ENCODE peak calls at places on chromosomes 6 and 20, in ten cellular contexts. K, Y, D, C, M, Z, X, I, S and O are unnamed samples.

GRCh38 chr20:45138451-45139300 is 14.4 kb upstream of the WFDC12 start:
- DNase-seq in Z (no peak), X (peak; percentile 21), M (no peak), K (peak; percentile 78), D (peak; percentile 25), I (peak; percentile 2), S (peak; percentile 67), Y (peak; percentile 44), C (peak; percentile 43), O (peak; percentile 88)

GRCh38 chr20:14134004-14134403 is 138.7 kb downstream of the MACROD2 start:
- DNase-seq in Y (no peak), D (no peak), X (no peak), M (no peak), I (no peak), C (no peak), S (no peak), Z (no peak), K (no peak), O (no peak)

GRCh38 chr6:26029857-26030653 is 57.2 kb upstream of the HFE start:
- DNase-seq in S (no peak), Y (peak; percentile 78), Z (no peak), D (no peak), K (no peak), C (no peak), M (no peak), X (no peak), I (no peak), O (no peak)

GRCh38 chr6:13914346-13914745 is 10.4 kb upstream of the RNF182 start:
- DNase-seq in S (no peak), Y (no peak), X (peak; percentile 43), D (no peak), I (no peak), C (no peak), Z (no peak), K (no peak), M (no peak), O (no peak)

GRCh38 chr6:15404700-15404980 is 158.8 kb downstream of the JARID2 start:
- DNase-seq in X (no peak), Y (no peak), S (no peak), Z (no peak), I (no peak), D (no peak), M (no peak), C (no peak), K (no peak), O (no peak)

GRCh38 chr6:111846511-111847409 is 26.5 kb downstream of the FYN start:
- DNase-seq in M (no peak), K (no peak), D (peak; percentile 17), Y (no peak), Z (no peak), I (no peak), C (peak; percentile 43), X (no peak), S (no peak), O (no peak)

GRCh38 chr6:48069280-48069679 is 41.7 kb downstream of the PTCHD4 start:
- DNase-seq in D (no peak), X (peak; percentile 33), S (no peak), M (no peak), I (no peak), C (peak; percentile 25), Z (no peak), Y (no peak), K (no peak), O (no peak)

GRCh38 chr6:158255280-158255973 is 56.8 kb upstream of the TULP4 start:
- DNase-seq in Z (no peak), I (no peak), X (no peak), Y (no peak), S (no peak), C (peak; percentile 18), M (no peak), K (no peak), D (no peak), O (no peak)

GRCh38 chr6:86619428-86619827 is 317.9 kb upstream of the HTR1E start:
- DNase-seq in Z (no peak), S (no peak), Y (no peak), C (no peak), M (no peak), K (no peak), X (no peak), I (no peak), D (no peak), O (no peak)

GRCh38 chr6:121465101-121465500 is 29.7 kb downstream of the GJA1 start:
- DNase-seq in C (no peak), M (no peak), X (no peak), D (no peak), K (no peak), S (no peak), Y (no peak), Z (no peak), I (no peak), O (no peak)

DNA sequence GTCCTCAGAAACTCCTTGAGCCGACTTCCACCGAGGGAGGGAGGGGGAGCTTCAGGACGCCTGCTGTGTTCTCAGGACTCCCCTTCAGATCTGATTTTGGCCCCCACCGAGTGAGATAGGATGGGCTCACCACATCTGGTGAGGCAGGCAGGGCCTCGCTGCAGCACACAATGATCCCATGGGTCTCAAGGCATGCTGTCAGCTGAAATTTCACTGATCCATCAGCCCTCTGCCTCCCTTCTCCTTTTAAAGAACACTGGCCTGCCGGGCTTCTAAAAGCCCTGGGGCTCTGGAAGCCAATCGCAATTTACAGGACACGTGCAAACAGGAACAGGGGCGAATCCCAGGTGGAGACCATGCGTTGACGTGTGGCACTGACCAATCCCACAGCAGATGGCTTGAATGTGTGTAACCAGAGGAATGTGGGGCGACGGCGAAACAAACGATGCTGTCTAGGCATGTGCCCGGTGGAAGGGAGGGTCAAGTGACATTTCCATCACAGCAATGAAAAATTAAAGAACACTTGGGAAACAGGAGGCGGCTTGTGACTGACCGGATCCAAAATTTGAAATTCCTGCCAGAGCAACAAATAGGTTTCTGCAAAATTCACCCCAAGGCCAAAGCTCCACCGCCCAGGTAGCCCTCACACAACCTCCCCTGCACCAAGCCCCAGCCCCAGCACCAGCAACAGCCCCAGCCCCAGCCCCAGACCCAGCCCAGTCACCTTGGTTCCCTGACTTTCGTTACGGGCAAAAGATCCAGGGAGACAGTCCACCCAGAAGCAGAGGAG is 167.1 kb upstream of the ZNF337 start:
- DNase-seq in X (no peak), I (no peak), Z (peak; percentile 51), M (no peak), K (no peak), S (no peak), D (no peak), C (peak; percentile 29), Y (no peak), O (no peak)
- H3K4me3 ChIP-seq in X (peak overlapping the region; percentile 21), I (peak overlapping the region; percentile 47), Z (peak overlapping the region; percentile 63), M (peak overlapping the region; percentile 45), K (peak overlapping the region; percentile 19), S (peak overlapping the region; percentile 49), D (peak overlapping the region; percentile 69), C (peak overlapping the region; percentile 70), Y (peak overlapping the region; percentile 25), O (no peak overlapping the region)

DNA sequence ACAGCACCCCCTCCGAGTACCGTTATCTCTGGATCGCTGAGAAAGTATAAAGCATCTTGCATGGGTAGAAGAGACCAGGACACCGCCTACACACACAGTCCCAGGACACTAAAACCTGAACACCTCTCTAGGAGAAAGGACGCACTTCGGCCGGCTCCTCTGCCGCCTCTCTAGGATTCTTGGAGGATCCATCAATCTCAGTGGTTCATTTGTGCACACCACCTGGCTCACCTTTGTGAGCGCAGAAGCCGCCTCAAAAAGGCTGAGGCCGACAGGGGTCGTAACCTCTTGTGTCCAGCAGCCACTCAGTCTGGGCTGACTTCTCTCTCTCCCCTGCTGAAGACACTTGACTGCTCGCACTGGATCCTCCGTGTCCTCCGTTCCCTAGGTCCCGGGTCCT is 13.5 kb downstream of the ZSCAN23 start:
- DNase-seq in D (no peak), I (no peak), X (no peak), S (no peak), Y (no peak), Z (no peak), K (no peak), C (no peak), M (no peak), O (no peak)
- H3K4me3 ChIP-seq in D (no peak overlapping the region), I (no peak overlapping the region), X (no peak overlapping the region), S (no peak overlapping the region), Y (no peak overlapping the region), Z (no peak overlapping the region), K (no peak overlapping the region), C (no peak overlapping the region), M (no peak overlapping the region), O (no peak overlapping the region)

DNA sequence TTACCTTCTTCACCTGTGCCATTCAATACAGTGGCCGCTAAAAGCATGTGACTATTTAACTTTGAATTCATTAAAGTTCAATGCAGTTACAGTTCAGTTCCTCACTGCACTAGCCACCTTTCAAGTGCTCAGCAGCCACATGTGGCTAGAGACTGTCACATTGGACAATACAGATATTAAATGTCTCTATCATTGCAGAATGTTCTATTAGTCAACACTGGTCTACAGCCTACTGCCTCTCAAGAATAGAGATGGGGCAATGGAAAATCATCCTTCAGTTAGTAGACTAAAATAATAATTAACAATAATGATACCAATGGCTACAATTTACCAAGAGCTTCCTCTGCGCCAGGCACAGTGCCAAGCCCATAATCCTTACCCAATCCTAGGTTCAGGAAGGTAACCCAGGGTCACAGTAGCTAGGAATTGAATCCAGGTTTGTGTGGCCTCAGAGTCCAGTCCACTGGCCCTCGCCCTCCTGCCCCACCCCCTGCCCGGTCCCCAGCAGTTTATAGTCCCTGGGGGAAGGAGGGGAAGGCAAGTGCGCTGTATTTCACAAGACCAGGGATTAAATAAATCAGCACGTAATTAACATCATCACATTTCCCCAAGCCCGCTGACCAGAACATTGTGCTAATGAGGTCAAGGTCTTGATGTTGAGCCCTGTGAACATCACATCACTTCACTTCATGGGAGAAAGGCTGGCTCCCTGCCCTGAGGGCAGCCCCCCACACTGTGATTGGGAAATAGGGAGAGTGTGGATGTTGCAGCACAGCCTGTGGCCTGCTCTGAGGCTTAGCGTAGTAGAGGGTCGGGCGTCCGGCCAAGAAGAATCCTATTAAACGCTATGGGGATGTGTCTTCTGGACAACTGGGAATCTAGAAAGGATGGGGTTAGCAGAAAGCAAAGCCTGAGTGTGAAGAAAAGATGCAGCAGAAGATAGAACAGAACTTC is 147.2 kb downstream of the VEGFA start:
- DNase-seq in Z (no peak), Y (no peak), X (peak; percentile 93), C (peak; percentile 39), S (no peak), D (peak; percentile 49), K (peak; percentile 58), I (no peak), M (no peak), O (peak; percentile 76)
- H3K4me3 ChIP-seq in Z (no peak overlapping the region), Y (no peak overlapping the region), X (no peak overlapping the region), C (no peak overlapping the region), S (no peak overlapping the region), D (no peak overlapping the region), K (no peak overlapping the region), I (no peak overlapping the region), M (no peak overlapping the region), O (no peak overlapping the region)

GRCh38 chr6:129943637-129944271 is 74.6 kb upstream of the L3MBTL3 start:
- DNase-seq in S (no peak), I (no peak), D (no peak), Y (no peak), K (no peak), Z (no peak), X (no peak), M (no peak), C (no peak), O (no peak)

GRCh38 chr6:129940454-129941195 is 77.8 kb upstream of the L3MBTL3 start:
- DNase-seq in D (no peak), C (no peak), S (no peak), I (no peak), K (no peak), X (no peak), M (no peak), Y (no peak), Z (no peak), O (no peak)

GRCh38 chr6:129947797-129948196 is 70.6 kb upstream of the L3MBTL3 start:
- DNase-seq in M (no peak), Z (no peak), D (no peak), Y (no peak), C (no peak), I (no peak), S (no peak), X (no peak), K (no peak), O (no peak)

GRCh38 chr6:129946439-129947140 is 71.8 kb upstream of the L3MBTL3 start:
- DNase-seq in I (no peak), X (no peak), K (no peak), Z (no peak), C (no peak), S (no peak), D (no peak), M (no peak), Y (no peak), O (no peak)
- H3K4me3 ChIP-seq in I (no peak overlapping the region), X (no peak overlapping the region), K (no peak overlapping the region), Z (no peak overlapping the region), C (no peak overlapping the region), S (no peak overlapping the region), D (no peak overlapping the region), M (no peak overlapping the region), Y (no peak overlapping the region), O (no peak overlapping the region)